ENCODE peak calls at places on chromosomes 6 and 20, in seven cellular contexts. Z is HCT116; X is Daoy; U is CD8-positive, alpha-beta T cell; Y is activated T-cell treated with anti-CD3 and anti-CD28 coated beads for 1 hour; V is T follicular helper cell; F is progenitor cell of endocrine pancreas. A is an unnamed sample.

GRCh38 chr6:79077680-79078056 is 386 bp downstream of the PHIP start:
- DNase-seq in Y (no peak), X (no peak), U (no peak), V (peak), F (no peak), Z (no peak), A (peak)

GRCh38 chr20:8853805-8854338 is 215.0 kb upstream of the PLCB4 start:
- DNase-seq in X (peak), Y (no peak), Z (peak), U (no peak), F (no peak), V (no peak), A (peak)

GRCh38 chr6:11538049-11538798 is 675 bp downstream of the TMEM170B start:
- DNase-seq in V (peak), F (peak), U (peak), X (peak), Z (no peak), Y (peak), A (no peak)

GRCh38 chr6:15427360-15428070 is 181.6 kb downstream of the JARID2 start:
- DNase-seq in Y (no peak), V (no peak), X (no peak), Z (no peak), F (no peak), U (no peak), A (no peak)

GRCh38 chr6:41572613-41573012 is 26.4 kb downstream of the FOXP4 start:
- DNase-seq in F (no peak), V (no peak), Z (no peak), U (no peak), Y (no peak), X (no peak), A (no peak)

GRCh38 chr6:34182751-34183531 is 37.1 kb upstream of the GRM4 start:
- DNase-seq in U (peak), V (peak), Z (no peak), F (no peak), Y (peak), X (no peak), A (peak)

GRCh38 chr6:7431594-7432390 is 42.2 kb downstream of the RIOK1 start:
- DNase-seq in U (no peak), Y (no peak), Z (no peak), F (no peak), V (no peak), X (no peak), A (no peak)

GRCh38 chr6:141483561-141484061 is 649.1 kb upstream of the GJE1 start:
- DNase-seq in F (no peak), Y (peak), Z (no peak), U (peak), X (peak), V (peak), A (peak)

GRCh38 chr20:46230811-46231282 is 77.5 kb downstream of the CDH22 start:
- DNase-seq in Z (no peak), F (peak), Y (no peak), U (no peak), X (peak), V (no peak), A (no peak)

GRCh38 chr6:151610336-151610735 is 116.5 kb downstream of the CCDC170 start:
- DNase-seq in Z (no peak), F (no peak), U (no peak), X (no peak), V (no peak), Y (no peak), A (no peak)

GRCh38 chr6:145502417-145502816 is 232.9 kb downstream of the EPM2A start:
- DNase-seq in Y (no peak), X (no peak), F (no peak), Z (no peak), U (no peak), V (no peak), A (no peak)

GRCh38 chr6:2387445-2387844 is 142.0 kb upstream of the GMDS start:
- DNase-seq in V (no peak), X (no peak), U (no peak), Z (no peak), Y (no peak), F (no peak), A (no peak)

GRCh38 chr6:166512567-166512966 is 73.9 kb downstream of the RAMACL start:
- DNase-seq in Y (peak), U (peak), V (peak), X (no peak), Z (peak), F (no peak), A (no peak)

GRCh38 chr6:106163966-106164877 is 78.1 kb downstream of the PRDM1 start:
- DNase-seq in Z (no peak), F (no peak), Y (no peak), U (peak), X (peak), V (no peak), A (no peak)

GRCh38 chr20:2230671-2231488 is 64.9 kb upstream of the TGM3 start:
- DNase-seq in Y (no peak), V (no peak), Z (no peak), U (no peak), X (peak), F (no peak), A (no peak)

GRCh38 chr6:169254456-169255316 is 1.0 kb upstream of the THBS2 start:
- DNase-seq in F (no peak), X (no peak), Z (no peak), V (no peak), Y (no peak), U (no peak), A (no peak)

GRCh38 chr6:35091353-35092083 is 49.6 kb downstream of the TCP11 start:
- DNase-seq in V (no peak), U (no peak), X (no peak), Z (no peak), F (no peak), Y (no peak), A (no peak)

GRCh38 chr6:105560611-105561066 is 157.8 kb upstream of the PREP start:
- DNase-seq in F (no peak), Z (no peak), X (no peak), U (no peak), Y (no peak), V (no peak), A (no peak)